ENCODE peak calls at places on chromosomes 13 and 19, in four cellular contexts. G, Z, N and F are unnamed samples.

GRCh38 chr19:18951721-18952281 is 10.8 kb upstream of the HOMER3 start:
- DNase-seq in G (no peak), Z (no peak), N (no peak), F (no peak)

GRCh38 chr19:42452590-42452989 is 9.8 kb upstream of the CXCL17 start:
- DNase-seq in G (no peak), Z (no peak), N (no peak), F (no peak)

GRCh38 chr13:43003010-43003409 is 11.0 kb upstream of the EPSTI1 start:
- DNase-seq in G (no peak), Z (no peak), N (no peak), F (no peak)

GRCh38 chr19:49111218-49111998 is 2.8 kb upstream of the LIN7B start:
- DNase-seq in G (no peak), Z (no peak), N (no peak), F (no peak)

GRCh38 chr13:91312324-91312723 is 35.2 kb upstream of the MIR17HG start:
- DNase-seq in G (no peak), Z (no peak), N (no peak), F (no peak)

GRCh38 chr19:41328157-41328817 is 18.3 kb downstream of the CCDC97 start:
- DNase-seq in G (peak), Z (no peak), N (no peak), F (no peak)

GRCh38 chr19:55157064-55157908 is at the start of gene TNNI3:
- DNase-seq in G (no peak), Z (no peak), N (no peak), F (no peak)

GRCh38 chr19:18093439-18094161 is 4.0 kb upstream of the MAST3 start:
- DNase-seq in G (no peak), Z (no peak), N (peak), F (no peak)

GRCh38 chr13:48118025-48118424 is 23.1 kb upstream of the MED4 start:
- DNase-seq in G (no peak), Z (no peak), N (no peak), F (no peak)

GRCh38 chr13:76690611-76691010 is 195.6 kb downstream of the KCTD12 start:
- DNase-seq in G (no peak), Z (no peak), N (no peak), F (no peak)

GRCh38 chr13:44758595-44759221 is 182.6 kb upstream of the TSC22D1 start:
- DNase-seq in G (peak), Z (peak), N (peak), F (peak)

GRCh38 chr13:74409551-74409950 is 275.3 kb upstream of the KLF12 start:
- DNase-seq in G (no peak), Z (no peak), N (no peak), F (no peak)

GRCh38 chr13:41919031-41919740 is 41.7 kb downstream of the VWA8 start:
- DNase-seq in G (no peak), Z (no peak), N (no peak), F (no peak)

GRCh38 chr19:41156207-41156606 is 36.8 kb upstream of the CYP2S1 start:
- DNase-seq in G (no peak), Z (no peak), N (no peak), F (no peak)

GRCh38 chr13:41222259-41222852 is 28.0 kb upstream of the KBTBD7 start:
- DNase-seq in G (peak), Z (no peak), N (peak), F (no peak)

GRCh38 chr19:38617764-38618589 is at the start of gene MAP4K1:
- DNase-seq in G (peak), Z (no peak), N (no peak), F (no peak)

GRCh38 chr19:5851302-5851701 is at the start of gene FUT3:
- DNase-seq in G (no peak), Z (no peak), N (no peak), F (no peak)

GRCh38 chr19:43798546-43799409 is 3.5 kb downstream of the LYPD5 start:
- DNase-seq in G (peak), Z (no peak), N (no peak), F (no peak)

GRCh38 chr13:98239156-98240076 is 62.3 kb upstream of the RNF113B start:
- DNase-seq in G (no peak), Z (no peak), N (no peak), F (no peak)

GRCh38 chr19:19460761-19461265 is 54.5 kb downstream of the TSSK6 start:
- DNase-seq in G (peak), Z (no peak), N (no peak), F (no peak)

GRCh38 chr13:28822161-28822560 is 2.0 kb downstream of the MTUS2 start:
- DNase-seq in G (no peak), Z (no peak), N (no peak), F (no peak)

GRCh38 chr19:48310227-48310626 is 15.1 kb upstream of the EMP3 start:
- DNase-seq in G (no peak), Z (no peak), N (no peak), F (no peak)

GRCh38 chr19:54469496-54469934 is 3.6 kb downstream of the CDC42EP5 start:
- DNase-seq in G (no peak), Z (no peak), N (no peak), F (no peak)